ENCODE peak calls at places on chromosome X, in five cellular contexts. B, O, G, U and J are unnamed samples.

GRCh38 chrX:123175366-123176122 is 8.5 kb upstream of the GRIA3 start:
- DNase-seq in B (no peak), O (no peak), G (no peak), U (no peak), J (no peak)

GRCh38 chrX:31279359-31279758 is 207.5 kb upstream of the FTHL17 start:
- DNase-seq in B (no peak), O (no peak), G (no peak), U (no peak), J (no peak)

GRCh38 chrX:134172588-134173259 is 64.3 kb upstream of the CCDC160 start:
- DNase-seq in B (peak), O (no peak), G (peak), U (no peak), J (no peak)

GRCh38 chrX:17617794-17618193 is 119.5 kb upstream of the SCML1 start:
- DNase-seq in B (no peak), O (no peak), G (no peak), U (peak), J (no peak)

GRCh38 chrX:154819771-154820341 is 14.6 kb upstream of the MPP1 start:
- DNase-seq in B (no peak), O (no peak), G (no peak), U (no peak), J (no peak)

GRCh38 chrX:12977761-12978204 is 2.9 kb downstream of the TMSB4X start:
- DNase-seq in B (no peak), O (no peak), G (no peak), U (no peak), J (no peak)

GRCh38 chrX:149032449-149032848 is 472.7 kb downstream of the IDS start:
- DNase-seq in B (no peak), O (no peak), G (no peak), U (no peak), J (no peak)

GRCh38 chrX:50579955-50580354 is 109.3 kb upstream of the DGKK start:
- DNase-seq in B (peak), O (peak), G (no peak), U (no peak), J (no peak)

GRCh38 chrX:43949669-43950068 is 23.5 kb downstream of the NDP start:
- DNase-seq in B (no peak), O (no peak), G (no peak), U (no peak), J (peak)

GRCh38 chrX:41027388-41027787 is 57.9 kb upstream of the USP9X start:
- DNase-seq in B (no peak), O (no peak), G (no peak), U (no peak), J (no peak)

GRCh38 chrX:94492541-94492940 is 818.5 kb downstream of the FAM133A start:
- DNase-seq in B (no peak), O (no peak), G (no peak), U (no peak), J (no peak)

GRCh38 chrX:54530358-54530900 is 410 bp downstream of the GNL3L start:
- DNase-seq in B (no peak), O (no peak), G (no peak), U (no peak), J (no peak)

GRCh38 chrX:37921758-37922157 is 74.4 kb upstream of the DYNLT3 start:
- DNase-seq in B (no peak), O (no peak), G (no peak), U (no peak), J (no peak)

GRCh38 chrX:69158166-69159040 is 6.8 kb downstream of the PJA1 start:
- DNase-seq in B (peak), O (no peak), G (no peak), U (peak), J (no peak)

GRCh38 chrX:2325076-2325784 is 175.5 kb downstream of the DHRSX start:
- DNase-seq in B (no peak), O (peak), G (no peak), U (no peak), J (no peak)

GRCh38 chrX:115047181-115047580 is 29.8 kb upstream of the IL13RA2 start:
- DNase-seq in B (no peak), O (no peak), G (no peak), U (no peak), J (no peak)

GRCh38 chrX:20947411-20947912 is 426.8 kb upstream of the CNKSR2 start:
- DNase-seq in B (no peak), O (no peak), G (no peak), U (no peak), J (no peak)

GRCh38 chrX:154000051-154000450 is 19.7 kb downstream of the IRAK1 start:
- DNase-seq in B (no peak), O (no peak), G (peak), U (no peak), J (no peak)

GRCh38 chrX:148363836-148364235 is 136.6 kb upstream of the AFF2 start:
- DNase-seq in B (no peak), O (no peak), G (no peak), U (no peak), J (no peak)

GRCh38 chrX:24682739-24683432 is 10.8 kb upstream of the POLA1 start:
- DNase-seq in B (no peak), O (no peak), G (no peak), U (no peak), J (no peak)

GRCh38 chrX:149937881-149938426 is 337 bp downstream of the EOLA2 start:
- DNase-seq in B (no peak), O (no peak), G (no peak), U (peak), J (no peak)

GRCh38 chrX:1480082-1480785 is 27.5 kb upstream of the ASMTL start:
- DNase-seq in B (no peak), O (no peak), G (no peak), U (peak), J (no peak)

GRCh38 chrX:19214248-19214787 is 92.0 kb upstream of the ADGRG2 start:
- DNase-seq in B (no peak), O (no peak), G (no peak), U (no peak), J (no peak)

GRCh38 chrX:2497961-2498780 is 2.6 kb downstream of the DHRSX start:
- DNase-seq in B (no peak), O (no peak), G (no peak), U (no peak), J (no peak)

GRCh38 chrX:136708348-136708747 is 60.4 kb downstream of the CD40LG start:
- DNase-seq in B (no peak), O (no peak), G (no peak), U (no peak), J (no peak)

GRCh38 chrX:73817381-73818199 is 254.6 kb downstream of the CHIC1 start:
- DNase-seq in B (no peak), O (no peak), G (no peak), U (no peak), J (no peak)

GRCh38 chrX:23637187-23637586 is 30.1 kb upstream of the PRDX4 start:
- DNase-seq in B (peak), O (no peak), G (no peak), U (no peak), J (no peak)

GRCh38 chrX:80929251-80929650 is 119.6 kb upstream of the BRWD3 start:
- DNase-seq in B (no peak), O (no peak), G (peak), U (no peak), J (no peak)

GRCh38 chrX:45598841-45599240 is 398.2 kb upstream of the DIPK2B start:
- DNase-seq in B (no peak), O (no peak), G (no peak), U (no peak), J (no peak)

GRCh38 chrX:3806630-3807029 is 93.2 kb upstream of the PRKX start:
- DNase-seq in B (no peak), O (no peak), G (no peak), U (no peak), J (no peak)

GRCh38 chrX:50881028-50881427 is 29.5 kb upstream of the BMP15 start:
- DNase-seq in B (no peak), O (no peak), G (no peak), U (no peak), J (no peak)

GRCh38 chrX:30887721-30888120 is 1.3 kb downstream of the TAB3 start:
- DNase-seq in B (peak), O (no peak), G (no peak), U (no peak), J (no peak)

GRCh38 chrX:53682885-53683555 is 3.5 kb downstream of the HUWE1 start:
- DNase-seq in B (peak), O (no peak), G (no peak), U (peak), J (no peak)

GRCh38 chrX:113275769-113276168 is 435.1 kb upstream of the AMOT start:
- DNase-seq in B (no peak), O (no peak), G (no peak), U (no peak), J (no peak)